ENCODE peak calls at places on chromosome 10, in four cellular contexts. O is smooth muscle cell of the brain vasculature, X is aorta, B is endodermal cell. F is an unnamed sample.
A peak's percentile ranks its signal among the peaks of the same experiment; 100 is the strongest.

GRCh38 chr10:64191304-64191703 is 670.1 kb downstream of the REEP3 start:
- DNase-seq in O (no peak), X (no peak), B (no peak), F (no peak)

GRCh38 chr10:8873310-8873709 is 818.8 kb downstream of the GATA3 start:
- DNase-seq in O (no peak), X (no peak), B (no peak), F (peak; percentile 6)

GRCh38 chr10:95445223-95445836 is 115.8 kb downstream of the SORBS1 start:
- DNase-seq in O (no peak), X (peak; percentile 92), B (no peak), F (no peak)

GRCh38 chr10:117140525-117140902 is 2.4 kb upstream of the VAX1 start:
- DNase-seq in O (no peak), X (no peak), B (peak; percentile 74), F (peak; percentile 17)

GRCh38 chr10:110005716-110006115 is 2.1 kb upstream of the ADD3 start:
- DNase-seq in O (no peak), X (no peak), B (peak; percentile 75), F (peak; percentile 66)

GRCh38 chr10:114728325-114728724 is 70.2 kb upstream of the ABLIM1 start:
- DNase-seq in O (no peak), X (no peak), B (no peak), F (no peak)

GRCh38 chr10:102713483-102713813 is 749 bp downstream of the ARL3 start:
- DNase-seq in O (peak; percentile 7), X (no peak), B (no peak), F (no peak)

GRCh38 chr10:67790534-67791408 is 47.2 kb downstream of the DNAJC12 start:
- DNase-seq in O (no peak), X (no peak), B (no peak), F (peak; percentile 86)

GRCh38 chr10:78664929-78665525 is 403.7 kb upstream of the ZMIZ1 start:
- DNase-seq in O (no peak), X (no peak), B (peak; percentile 67), F (peak; percentile 55)

GRCh38 chr10:86286591-86287421 is 79.8 kb downstream of the GRID1 start:
- DNase-seq in O (no peak), X (no peak), B (peak; percentile 17), F (no peak)

F was measured in mesendoderm.